ENCODE peak calls at places on chromosomes 1 and 21, in seven cellular contexts. Q is stimulated activated CD4-positive, alpha-beta T cell treated with anti-CD3 and anti-CD28 coated beads, Interleukin-15, amount 100 ng/mL, for 1 hour; J is NAMALWA; T is HS-5; A is RPMI8226; R is fibroblast of lung; F is iris pigment epithelial cell. L is an unnamed sample.

GRCh38 chr1:111280267-111280666 is 10.4 kb upstream of the CHIA start:
- DNase-seq in R (no peak), Q (no peak), F (no peak), A (no peak), J (no peak), T (no peak), L (no peak)

GRCh38 chr1:77288275-77288674 is 6.5 kb downstream of the AK5 start:
- DNase-seq in R (peak; percentile 34), Q (no peak), F (peak; percentile 74), T (no peak), J (no peak), A (no peak), L (no peak)

GRCh38 chr1:181638004-181638403 is 154.7 kb downstream of the CACNA1E start:
- DNase-seq in J (no peak), Q (no peak), R (no peak), T (no peak), A (no peak), F (no peak), L (no peak)

GRCh38 chr1:29122987-29123870 is 474 bp downstream of the TMEM200B start:
- DNase-seq in Q (no peak), R (peak; percentile 58), A (no peak), J (no peak), T (no peak), F (peak; percentile 41), L (no peak)

GRCh38 chr1:154598871-154599635 is 8.9 kb downstream of the ADAR start:
- DNase-seq in F (no peak), A (no peak), Q (no peak), R (no peak), T (no peak), J (no peak), L (no peak)

GRCh38 chr1:150577557-150578277 is 1.7 kb downstream of the MCL1 start:
- DNase-seq in R (peak; percentile 78), F (peak; percentile 54), T (no peak), J (peak; percentile 68), Q (no peak), A (peak; percentile 38), L (no peak)

GRCh38 chr1:61742620-61743431 is 546 bp downstream of the PATJ start:
- DNase-seq in J (no peak), R (peak; percentile 39), T (no peak), F (no peak), A (peak; percentile 27), Q (no peak), L (no peak)

GRCh38 chr1:184051138-184051484 is 419 bp upstream of the TSEN15 start:
- DNase-seq in Q (no peak), T (no peak), J (no peak), R (no peak), F (no peak), A (no peak), L (no peak)

GRCh38 chr21:45992311-45993209 is 11.0 kb downstream of the COL6A1 start:
- DNase-seq in A (no peak), T (no peak), J (no peak), Q (no peak), F (no peak), R (no peak), L (no peak)

GRCh38 chr1:7299329-7299799 is 471.7 kb upstream of the VAMP3 start:
- DNase-seq in F (peak; percentile 99), A (no peak), T (peak; percentile 95), Q (no peak), R (peak; percentile 99), J (no peak), L (peak; percentile 90)

GRCh38 chr1:180773210-180773865 is 139.4 kb upstream of the KIAA1614 start:
- DNase-seq in R (peak; percentile 43), Q (no peak), T (no peak), F (peak; percentile 72), A (no peak), J (no peak), L (no peak)

GRCh38 chr1:2459757-2460156 is 16.3 kb upstream of the PLCH2 start:
- DNase-seq in F (peak; percentile 11), A (peak; percentile 67), R (peak; percentile 92), T (no peak), J (no peak), Q (no peak), L (no peak)

GRCh38 chr21:25635310-25635709 is 3.7 kb upstream of the JAM2 start:
- DNase-seq in R (no peak), A (no peak), Q (no peak), F (no peak), J (no peak), T (no peak), L (no peak)

GRCh38 chr1:67795179-67795916 is 37.9 kb downstream of the GNG12 start:
- DNase-seq in F (no peak), Q (no peak), A (no peak), R (no peak), J (no peak), T (no peak), L (no peak)

L was measured in GM04504.